ENCODE peak calls at places on chromosomes 16 and 17, in five cellular contexts. W is K562, K is GM12878, Y is HepG2, V is upper lobe of left lung. A is an unnamed sample.

GRCh38 chr16:69626256-69626655 is 60.5 kb downstream of the NFAT5 start:
- ATAC-seq in Y (no peak), V (no peak), K (no peak), W (peak), A (no peak)

GRCh38 chr17:19747829-19748806 is at the start of gene ALDH3A1:
- ATAC-seq in W (no peak), Y (peak), V (no peak), K (no peak), A (no peak)

GRCh38 chr17:79485991-79486390 is 124.9 kb downstream of the RBFOX3 start:
- ATAC-seq in Y (no peak), V (no peak), W (no peak), K (no peak), A (no peak)

GRCh38 chr16:47533744-47534292 is 72.7 kb downstream of the PHKB start:
- ATAC-seq in W (no peak), K (no peak), V (peak), Y (no peak), A (no peak)

GRCh38 chr17:60170835-60171752 is 21.3 kb downstream of the CA4 start:
- ATAC-seq in K (no peak), Y (peak), V (peak), W (peak), A (no peak)

GRCh38 chr17:3963214-3964201 is 729 bp downstream of the ATP2A3 start:
- ATAC-seq in V (no peak), K (peak), W (peak), Y (no peak), A (no peak)

GRCh38 chr16:79589495-79590134 is 10.9 kb downstream of the MAF start:
- ATAC-seq in K (no peak), Y (no peak), W (no peak), V (no peak), A (peak)

GRCh38 chr16:59202463-59202862 is 468.3 kb upstream of the GOT2 start:
- ATAC-seq in W (no peak), V (no peak), K (no peak), Y (no peak), A (no peak)

GRCh38 chr17:48577946-48578615 is at the start of gene HOXB4:
- ATAC-seq in W (peak), K (peak), V (no peak), Y (no peak), A (peak)
- TF ChIP-seq POLR2AphosphoS5 in W (peak), K (no peak), V (no peak), Y (no peak), A (peak)

DNA sequence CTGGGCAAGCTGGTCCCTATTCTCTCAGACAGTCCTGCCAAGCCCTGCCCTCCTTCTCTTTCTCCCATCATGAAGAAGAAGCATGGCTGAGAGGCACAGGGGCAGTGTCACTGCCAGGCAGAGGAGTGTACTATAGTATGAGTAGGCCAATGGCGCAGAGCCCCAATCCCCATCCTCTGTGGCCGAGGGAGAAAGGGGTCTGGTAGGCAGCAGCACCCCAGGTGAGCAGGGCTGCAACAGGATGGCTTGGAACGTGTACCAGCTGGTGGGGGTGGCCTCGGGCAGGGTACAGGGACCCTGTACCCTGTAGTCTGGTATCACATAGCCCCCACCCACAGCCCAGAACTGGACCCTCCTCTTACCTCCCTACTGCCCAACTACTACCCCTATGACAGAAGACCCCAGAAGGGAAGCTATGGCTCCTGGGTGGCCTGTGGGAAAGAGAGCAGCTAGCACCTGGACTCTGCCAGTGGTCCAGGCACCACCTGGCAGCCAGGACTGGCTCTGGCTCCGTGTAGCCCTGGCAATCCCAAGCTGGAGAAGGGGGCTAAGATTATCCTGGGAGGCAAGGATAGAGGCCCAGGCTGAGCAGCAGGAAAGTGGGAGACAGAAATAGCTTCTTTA is 4.4 kb downstream of the SMARCD2 start:
- ATAC-seq in K (no peak), V (no peak), W (no peak), Y (no peak), A (no peak)
- H3K4me3 ChIP-seq in K (no peak), V (peak), W (no peak), Y (no peak), A (peak)

GRCh38 chr17:29642171-29642611 is 19.5 kb upstream of the CORO6 start:
- ATAC-seq in V (no peak), K (no peak), Y (no peak), W (no peak), A (no peak)
- TF ChIP-seq EP300 in V (no peak), K (no peak), Y (no peak), W (no peak), A (no peak)

GRCh38 chr17:40188694-40189093 is 11.4 kb downstream of the RAPGEFL1 start:
- ATAC-seq in W (no peak), V (no peak), K (no peak), Y (no peak), A (no peak)
- TF ChIP-seq POLR2AphosphoS5 in W (no peak), V (no peak), K (no peak), Y (no peak), A (no peak)